ENCODE peak calls at places on chromosomes 7 and 10, in nine cellular contexts. One of them, this sample, is unnamed.

GRCh38 chr10:72542396-72542815 is 83.5 kb downstream of the MICU1 start:
- DNase-seq in EH: no peak
- DNase-seq in mesothelial cell of epicardium: no peak
- DNase-seq in stimulated activated CD8-positive, alpha-beta memory T cell treated with anti-CD3 and anti-CD28 coated beads, Interleukin-2, amount 100 ng/mL, for 1 hour: no peak
- DNase-seq in gastrocnemius medialis: no peak
- DNase-seq in cardiac fibroblast: no peak
- DNase-seq in RCC 7860: no peak
- DNase-seq in memory B cell: no peak
- DNase-seq in NCI-H460: no peak
- DNase-seq in this sample: no peak

GRCh38 chr10:123781324-123781900 is 110.2 kb downstream of the CPXM2 start:
- DNase-seq in cardiac fibroblast: no peak
- DNase-seq in stimulated activated CD8-positive, alpha-beta memory T cell treated with anti-CD3 and anti-CD28 coated beads, Interleukin-2, amount 100 ng/mL, for 1 hour: no peak
- DNase-seq in NCI-H460: no peak
- DNase-seq in memory B cell: no peak
- DNase-seq in gastrocnemius medialis: no peak
- DNase-seq in EH: no peak
- DNase-seq in mesothelial cell of epicardium: no peak
- DNase-seq in RCC 7860: no peak
- DNase-seq in this sample: no peak

GRCh38 chr10:92990615-92991014 is 70.0 kb upstream of the CYP26C1 start:
- DNase-seq in memory B cell: no peak
- DNase-seq in RCC 7860: no peak
- DNase-seq in stimulated activated CD8-positive, alpha-beta memory T cell treated with anti-CD3 and anti-CD28 coated beads, Interleukin-2, amount 100 ng/mL, for 1 hour: no peak
- DNase-seq in cardiac fibroblast: peak
- DNase-seq in EH: peak
- DNase-seq in NCI-H460: no peak
- DNase-seq in mesothelial cell of epicardium: no peak
- DNase-seq in gastrocnemius medialis: no peak
- DNase-seq in this sample: no peak

GRCh38 chr7:70436815-70437350 is 695.1 kb upstream of the GALNT17 start:
- DNase-seq in stimulated activated CD8-positive, alpha-beta memory T cell treated with anti-CD3 and anti-CD28 coated beads, Interleukin-2, amount 100 ng/mL, for 1 hour: no peak
- DNase-seq in EH: no peak
- DNase-seq in NCI-H460: no peak
- DNase-seq in RCC 7860: no peak
- DNase-seq in gastrocnemius medialis: no peak
- DNase-seq in cardiac fibroblast: no peak
- DNase-seq in mesothelial cell of epicardium: no peak
- DNase-seq in memory B cell: no peak
- DNase-seq in this sample: no peak

GRCh38 chr7:76244781-76245391 is 43.2 kb downstream of the SRRM3 start:
- DNase-seq in EH: no peak
- DNase-seq in cardiac fibroblast: no peak
- DNase-seq in gastrocnemius medialis: no peak
- DNase-seq in memory B cell: no peak
- DNase-seq in RCC 7860: no peak
- DNase-seq in stimulated activated CD8-positive, alpha-beta memory T cell treated with anti-CD3 and anti-CD28 coated beads, Interleukin-2, amount 100 ng/mL, for 1 hour: no peak
- DNase-seq in NCI-H460: no peak
- DNase-seq in mesothelial cell of epicardium: no peak
- DNase-seq in this sample: no peak

GRCh38 chr10:104316321-104317099 is 21.8 kb downstream of the ITPRIP start:
- DNase-seq in cardiac fibroblast: no peak
- DNase-seq in mesothelial cell of epicardium: no peak
- DNase-seq in NCI-H460: no peak
- DNase-seq in EH: no peak
- DNase-seq in stimulated activated CD8-positive, alpha-beta memory T cell treated with anti-CD3 and anti-CD28 coated beads, Interleukin-2, amount 100 ng/mL, for 1 hour: no peak
- DNase-seq in gastrocnemius medialis: no peak
- DNase-seq in RCC 7860: no peak
- DNase-seq in memory B cell: no peak
- DNase-seq in this sample: no peak

GRCh38 chr10:126783806-126784205 is 113.3 kb upstream of the C10orf90 start:
- DNase-seq in stimulated activated CD8-positive, alpha-beta memory T cell treated with anti-CD3 and anti-CD28 coated beads, Interleukin-2, amount 100 ng/mL, for 1 hour: no peak
- DNase-seq in NCI-H460: no peak
- DNase-seq in memory B cell: no peak
- DNase-seq in cardiac fibroblast: no peak
- DNase-seq in EH: peak
- DNase-seq in RCC 7860: no peak
- DNase-seq in mesothelial cell of epicardium: no peak
- DNase-seq in gastrocnemius medialis: no peak
- DNase-seq in this sample: no peak

GRCh38 chr7:13333351-13333750 is 645.9 kb downstream of the ARL4A start:
- DNase-seq in EH: no peak
- DNase-seq in mesothelial cell of epicardium: no peak
- DNase-seq in stimulated activated CD8-positive, alpha-beta memory T cell treated with anti-CD3 and anti-CD28 coated beads, Interleukin-2, amount 100 ng/mL, for 1 hour: no peak
- DNase-seq in memory B cell: no peak
- DNase-seq in cardiac fibroblast: no peak
- DNase-seq in NCI-H460: no peak
- DNase-seq in RCC 7860: no peak
- DNase-seq in gastrocnemius medialis: no peak
- DNase-seq in this sample: no peak

GRCh38 chr7:115976651-115977050 is 53.9 kb downstream of the TFEC start:
- DNase-seq in gastrocnemius medialis: no peak
- DNase-seq in NCI-H460: no peak
- DNase-seq in RCC 7860: no peak
- DNase-seq in cardiac fibroblast: no peak
- DNase-seq in mesothelial cell of epicardium: no peak
- DNase-seq in memory B cell: no peak
- DNase-seq in stimulated activated CD8-positive, alpha-beta memory T cell treated with anti-CD3 and anti-CD28 coated beads, Interleukin-2, amount 100 ng/mL, for 1 hour: no peak
- DNase-seq in EH: no peak
- DNase-seq in this sample: no peak

GRCh38 chr10:91635401-91636400 is 2.8 kb upstream of the PPP1R3C start:
- DNase-seq in cardiac fibroblast: peak
- DNase-seq in gastrocnemius medialis: peak
- DNase-seq in NCI-H460: peak
- DNase-seq in mesothelial cell of epicardium: peak
- DNase-seq in RCC 7860: peak
- DNase-seq in EH: peak
- DNase-seq in stimulated activated CD8-positive, alpha-beta memory T cell treated with anti-CD3 and anti-CD28 coated beads, Interleukin-2, amount 100 ng/mL, for 1 hour: no peak
- DNase-seq in memory B cell: peak
- DNase-seq in this sample: no peak